ENCODE peak calls at places on chromosomes 13 and 19, in six cellular contexts. Y is tibial nerve, P is PC-9, K is ovary, V is thoracic aorta, B is AG09309. A is an unnamed sample.
A peak's percentile ranks its signal among the peaks of the same experiment; 100 is the strongest.

GRCh38 chr13:60431108-60431700 is 34.2 kb downstream of the TDRD3 start:
- DNase-seq in Y (peak; percentile 22), P (no peak), K (no peak), V (no peak), B (peak; percentile 37), A (peak; percentile 21)

GRCh38 chr19:8335343-8336071 is 7.6 kb downstream of the KANK3 start:
- DNase-seq in Y (no peak), P (peak; percentile 68), K (no peak), V (no peak), B (no peak), A (no peak)

GRCh38 chr13:36297600-36298338 is at the start of gene CCDC169:
- DNase-seq in Y (peak; percentile 68), P (peak; percentile 83), K (peak; percentile 65), V (peak; percentile 23), B (no peak), A (peak; percentile 40)

GRCh38 chr13:106471957-106472543 is 63.4 kb downstream of the EFNB2 start:
- DNase-seq in Y (no peak), P (peak; percentile 88), K (no peak), V (peak; percentile 62), B (peak; percentile 61), A (peak; percentile 78)

GRCh38 chr19:8500158-8500557 is 2.3 kb downstream of the PRAM1 start:
- DNase-seq in Y (no peak), P (no peak), K (no peak), V (no peak), B (no peak), A (no peak)

GRCh38 chr13:97364031-97364430 is 69.9 kb upstream of the RAP2A start:
- DNase-seq in Y (no peak), P (no peak), K (no peak), V (no peak), B (no peak), A (no peak)

GRCh38 chr19:5990289-5990797 is 12.4 kb upstream of the RANBP3 start:
- DNase-seq in Y (no peak), P (no peak), K (no peak), V (no peak), B (no peak), A (no peak)

GRCh38 chr13:100096526-100096925 is 7.6 kb downstream of the PCCA start:
- DNase-seq in Y (no peak), P (no peak), K (no peak), V (no peak), B (no peak), A (no peak)

GRCh38 chr13:112448621-112449544 is 72.7 kb downstream of the SPACA7 start:
- DNase-seq in Y (no peak), P (peak; percentile 24), K (no peak), V (no peak), B (no peak), A (no peak)

GRCh38 chr13:99694251-99694650 is 193.0 kb downstream of the TM9SF2 start:
- DNase-seq in Y (no peak), P (no peak), K (no peak), V (no peak), B (no peak), A (no peak)

GRCh38 chr13:23456437-23456836 is 22.9 kb upstream of the SACS start:
- DNase-seq in Y (no peak), P (no peak), K (no peak), V (no peak), B (no peak), A (no peak)

GRCh38 chr19:49065905-49066512 is 1.4 kb upstream of the NTF4 start:
- DNase-seq in Y (no peak), P (no peak), K (no peak), V (no peak), B (no peak), A (no peak)

GRCh38 chr19:2494084-2494446 is 18.1 kb downstream of the GADD45B start:
- DNase-seq in Y (no peak), P (no peak), K (no peak), V (no peak), B (no peak), A (no peak)

GRCh38 chr19:17325881-17326594 is 8.6 kb downstream of the ANO8 start:
- DNase-seq in Y (peak; percentile 69), P (no peak), K (no peak), V (peak; percentile 68), B (no peak), A (no peak)

GRCh38 chr19:33804021-33804799 is 7.5 kb downstream of the KCTD15 start:
- DNase-seq in Y (peak; percentile 31), P (peak; percentile 14), K (peak; percentile 83), V (no peak), B (no peak), A (peak; percentile 40)

DNA sequence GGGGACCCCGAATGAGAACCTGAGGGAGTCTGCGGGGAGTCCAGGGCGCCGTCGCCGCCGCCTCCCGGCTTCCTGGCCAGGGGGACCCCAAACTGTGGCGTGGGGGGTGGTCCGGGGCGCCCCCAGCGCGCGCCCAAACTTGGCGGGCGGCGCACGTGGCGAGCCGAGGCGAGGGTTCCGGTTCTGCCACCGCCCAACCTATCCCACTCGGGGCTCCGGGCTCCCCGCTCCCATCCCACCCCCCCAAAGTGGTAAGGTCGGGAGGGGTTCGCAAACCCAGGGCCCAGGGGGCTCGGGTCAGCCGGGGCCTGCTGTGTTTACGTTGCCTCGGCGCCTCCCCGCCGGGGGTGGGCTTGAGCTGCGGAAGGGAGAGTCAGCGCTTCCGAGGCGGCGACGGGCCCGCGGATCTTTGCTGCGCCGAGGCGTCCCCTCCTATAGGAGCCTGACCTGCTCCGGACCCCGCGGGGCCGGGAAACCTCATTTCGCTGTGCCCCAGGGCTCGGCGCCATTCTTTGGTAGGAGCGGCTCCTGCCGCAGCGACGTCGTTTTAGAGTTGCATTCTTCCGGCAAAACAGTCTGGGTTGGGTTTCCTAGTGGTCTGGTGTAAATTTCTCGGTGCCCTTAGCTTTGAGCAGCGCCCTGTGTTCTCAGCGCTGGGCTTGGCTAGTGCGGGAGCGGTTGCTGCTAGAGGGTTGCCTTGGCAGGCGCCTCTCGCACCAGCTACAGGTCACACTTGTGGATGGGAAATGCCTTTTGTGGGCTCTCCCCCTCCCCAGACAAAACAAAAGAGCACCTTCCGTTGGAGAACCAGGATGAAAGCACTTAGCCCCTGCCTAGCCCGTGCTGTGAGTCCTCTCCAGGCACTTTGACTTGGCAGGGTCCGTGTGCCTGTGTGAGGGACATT is 1.2 kb downstream of the DAZAP1 start:
- DNase-seq in Y (no peak), P (peak; percentile 20), K (no peak), V (no peak), B (no peak), A (no peak)
- H3K4me3 ChIP-seq in Y (peak overlapping the region; percentile 96), P (peak overlapping the region; percentile 81), K (peak overlapping the region; percentile 87), V (peak overlapping the region; percentile 99), B (peak overlapping the region; percentile 90), A (peak overlapping the region; percentile 76)

GRCh38 chr19:18649371-18650047 is 12.7 kb downstream of the KLHL26 start:
- DNase-seq in Y (peak; percentile 69), P (no peak), K (peak; percentile 76), V (no peak), B (no peak), A (no peak)
- H3K4me3 ChIP-seq in Y (no peak overlapping the region), P (no peak overlapping the region), K (peak overlapping the region; percentile 0), V (peak overlapping the region; percentile 62), B (no peak overlapping the region), A (no peak overlapping the region)

DNA sequence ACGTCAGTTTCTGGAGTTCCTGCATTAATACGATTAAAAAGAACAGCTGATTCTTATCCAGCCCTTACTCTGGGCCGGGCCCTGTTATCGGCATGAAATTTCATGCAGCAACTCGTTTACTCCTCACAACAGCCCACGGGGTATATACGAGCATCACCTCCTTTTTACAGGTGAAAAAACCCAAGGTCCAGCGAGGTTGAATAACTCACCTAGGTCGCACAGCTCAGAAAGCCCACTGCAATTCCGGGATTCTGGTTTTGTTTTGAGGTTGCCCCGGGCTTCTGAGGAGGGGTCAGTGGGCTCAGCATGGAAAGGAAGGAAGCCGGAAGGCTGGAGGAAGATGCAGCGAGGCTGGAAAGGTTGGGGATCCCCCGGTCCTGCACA is 577 bp upstream of the ACP7 start:
- DNase-seq in Y (no peak), P (no peak), K (no peak), V (no peak), B (no peak), A (no peak)
- H3K4me3 ChIP-seq in Y (peak overlapping the region; percentile 17), P (peak overlapping the region; percentile 96), K (no peak overlapping the region), V (peak overlapping the region; percentile 13), B (no peak overlapping the region), A (peak overlapping the region; percentile 34)

GRCh38 chr13:67229438-67230242 is 496 bp downstream of the PCDH9 start:
- DNase-seq in Y (peak; percentile 5), P (no peak), K (no peak), V (no peak), B (no peak), A (no peak)
- H3K4me3 ChIP-seq in Y (peak overlapping the region; percentile 79), P (peak overlapping the region; percentile 96), K (peak overlapping the region; percentile 77), V (peak overlapping the region; percentile 92), B (peak overlapping the region; percentile 57), A (peak overlapping the region; percentile 93)

DNA sequence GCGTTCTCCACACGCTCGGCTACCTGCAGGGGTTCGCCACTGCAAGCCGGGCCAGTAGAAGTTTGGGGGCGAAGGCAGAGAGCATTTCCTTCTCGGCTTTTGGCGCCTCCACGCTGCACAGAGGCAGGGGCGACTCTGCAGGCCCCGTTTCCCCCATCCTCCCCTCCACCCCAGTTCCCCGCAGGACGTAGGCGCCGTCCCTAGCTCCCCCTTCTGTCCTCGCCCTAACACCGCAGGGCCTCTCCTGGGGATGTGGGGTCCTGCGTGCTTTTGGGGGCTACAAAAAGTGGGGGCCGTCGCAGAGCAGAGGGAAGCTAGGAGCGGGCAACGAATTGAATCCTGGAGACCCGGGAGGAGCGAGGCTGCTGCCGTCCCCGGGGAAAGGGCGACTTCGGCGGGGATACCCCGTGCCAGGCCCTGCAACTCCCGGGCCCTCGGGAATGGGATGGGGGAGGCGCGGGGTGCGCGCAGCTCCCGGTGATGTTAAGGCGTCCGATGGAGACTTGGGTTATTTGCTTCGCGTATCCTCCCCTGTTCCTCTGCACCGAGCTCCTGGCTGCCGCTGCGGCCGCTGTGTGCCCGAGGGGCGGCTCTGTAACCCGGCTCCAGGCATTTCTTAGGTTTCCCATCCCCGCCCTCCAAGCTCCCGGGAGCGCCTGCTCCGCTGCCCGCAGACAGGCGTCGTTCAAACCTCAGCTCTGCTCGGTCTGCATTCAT is 255.9 kb upstream of the SOX21 start:
- DNase-seq in Y (no peak), P (no peak), K (peak; percentile 27), V (no peak), B (no peak), A (no peak)
- H3K4me3 ChIP-seq in Y (peak overlapping the region; percentile 6), P (no peak overlapping the region), K (peak overlapping the region; percentile 17), V (peak overlapping the region; percentile 38), B (peak overlapping the region; percentile 28), A (peak overlapping the region; percentile 50)

GRCh38 chr19:10816691-10817090 is 19.3 kb downstream of the TMED1 start:
- DNase-seq in Y (no peak), P (no peak), K (no peak), V (no peak), B (no peak), A (no peak)
- H3K4me3 ChIP-seq in Y (peak overlapping the region; percentile 27), P (no peak overlapping the region), K (peak overlapping the region; percentile 30), V (peak overlapping the region; percentile 75), B (peak overlapping the region; percentile 91), A (no peak overlapping the region)

GRCh38 chr19:47021536-47022139 is 2.0 kb downstream of the NPAS1 start:
- DNase-seq in Y (no peak), P (no peak), K (no peak), V (no peak), B (no peak), A (no peak)
- H3K4me3 ChIP-seq in Y (no peak overlapping the region), P (no peak overlapping the region), K (no peak overlapping the region), V (peak overlapping the region; percentile 61), B (peak overlapping the region; percentile 46), A (no peak overlapping the region)